ENCODE peak calls at places on chromosome 14, in six cellular contexts. One of them, this sample, is unnamed.

GRCh38 chr14:91755560-91755959 is 23.7 kb upstream of the CATSPERB start:
- DNase-seq in A549: peak; percentile 74
- DNase-seq in heart left ventricle: no peak
- DNase-seq in body of pancreas: no peak
- DNase-seq in Peyer's patch: no peak
- DNase-seq in gastrocnemius medialis: no peak
- DNase-seq in this sample: no peak

GRCh38 chr14:65414961-65415589 is 2.5 kb downstream of the FUT8 start:
- DNase-seq in A549: peak; percentile 29
- DNase-seq in heart left ventricle: no peak
- DNase-seq in body of pancreas: no peak
- DNase-seq in Peyer's patch: no peak
- DNase-seq in gastrocnemius medialis: no peak
- DNase-seq in this sample: no peak

GRCh38 chr14:51931308-51931707 is 58.0 kb upstream of the RTRAF start:
- DNase-seq in A549: no peak
- DNase-seq in heart left ventricle: no peak
- DNase-seq in body of pancreas: no peak
- DNase-seq in Peyer's patch: no peak
- DNase-seq in gastrocnemius medialis: no peak
- DNase-seq in this sample: no peak

GRCh38 chr14:23531391-23531790 is 20.2 kb downstream of the ZFHX2 start:
- DNase-seq in A549: no peak
- DNase-seq in heart left ventricle: no peak
- DNase-seq in body of pancreas: no peak
- DNase-seq in Peyer's patch: no peak
- DNase-seq in gastrocnemius medialis: no peak
- DNase-seq in this sample: no peak

GRCh38 chr14:104802120-104802912 is 1.4 kb downstream of the ZBTB42 start:
- DNase-seq in A549: no peak
- DNase-seq in heart left ventricle: no peak
- DNase-seq in body of pancreas: no peak
- DNase-seq in Peyer's patch: no peak
- DNase-seq in gastrocnemius medialis: no peak
- DNase-seq in this sample: no peak

GRCh38 chr14:74140374-74140850 is 55.7 kb downstream of the LIN52 start:
- DNase-seq in A549: no peak
- DNase-seq in heart left ventricle: peak; percentile 88
- DNase-seq in body of pancreas: peak; percentile 26
- DNase-seq in Peyer's patch: peak; percentile 86
- DNase-seq in gastrocnemius medialis: peak; percentile 78
- DNase-seq in this sample: peak; percentile 83

GRCh38 chr14:105430042-105430441 is 10.4 kb downstream of the MTA1 start:
- DNase-seq in A549: no peak
- DNase-seq in heart left ventricle: no peak
- DNase-seq in body of pancreas: no peak
- DNase-seq in Peyer's patch: no peak
- DNase-seq in gastrocnemius medialis: no peak
- DNase-seq in this sample: no peak

GRCh38 chr14:98143566-98143965 is 1128.4 kb downstream of the BCL11B start:
- DNase-seq in A549: no peak
- DNase-seq in heart left ventricle: no peak
- DNase-seq in body of pancreas: no peak
- DNase-seq in Peyer's patch: no peak
- DNase-seq in gastrocnemius medialis: no peak
- DNase-seq in this sample: no peak

GRCh38 chr14:78319826-78320635 is 149.9 kb downstream of the NRXN3 start:
- DNase-seq in A549: no peak
- DNase-seq in heart left ventricle: no peak
- DNase-seq in body of pancreas: no peak
- DNase-seq in Peyer's patch: no peak
- DNase-seq in gastrocnemius medialis: no peak
- DNase-seq in this sample: no peak

GRCh38 chr14:55782166-55782565 is 202.2 kb downstream of the KTN1 start:
- DNase-seq in A549: no peak
- DNase-seq in heart left ventricle: no peak
- DNase-seq in body of pancreas: no peak
- DNase-seq in Peyer's patch: no peak
- DNase-seq in gastrocnemius medialis: no peak
- DNase-seq in this sample: no peak

GRCh38 chr14:21001218-21001617 is 2.1 kb downstream of the SLC39A2 start:
- DNase-seq in A549: no peak
- DNase-seq in heart left ventricle: no peak
- DNase-seq in body of pancreas: no peak
- DNase-seq in Peyer's patch: no peak
- DNase-seq in gastrocnemius medialis: no peak
- DNase-seq in this sample: no peak

GRCh38 chr14:36684946-36685345 is 23.3 kb downstream of the PAX9 start:
- DNase-seq in A549: no peak
- DNase-seq in heart left ventricle: no peak
- DNase-seq in body of pancreas: no peak
- DNase-seq in Peyer's patch: no peak
- DNase-seq in gastrocnemius medialis: no peak
- DNase-seq in this sample: no peak

GRCh38 chr14:98955741-98956070 is 316.3 kb downstream of the BCL11B start:
- DNase-seq in A549: no peak
- DNase-seq in heart left ventricle: no peak
- DNase-seq in body of pancreas: no peak
- DNase-seq in Peyer's patch: no peak
- DNase-seq in gastrocnemius medialis: no peak
- DNase-seq in this sample: no peak

GRCh38 chr14:68401855-68402254 is 391.0 kb downstream of the ZFP36L1 start:
- DNase-seq in A549: no peak
- DNase-seq in heart left ventricle: no peak
- DNase-seq in body of pancreas: no peak
- DNase-seq in Peyer's patch: no peak
- DNase-seq in gastrocnemius medialis: no peak
- DNase-seq in this sample: no peak

GRCh38 chr14:90644882-90645281 is 171.3 kb downstream of the TTC7B start:
- DNase-seq in A549: no peak
- DNase-seq in heart left ventricle: peak; percentile 74
- DNase-seq in body of pancreas: peak; percentile 27
- DNase-seq in Peyer's patch: no peak
- DNase-seq in gastrocnemius medialis: peak; percentile 40
- DNase-seq in this sample: no peak

GRCh38 chr14:100602621-100603020 is 15.4 kb upstream of the BEGAIN start:
- DNase-seq in A549: no peak
- DNase-seq in heart left ventricle: no peak
- DNase-seq in body of pancreas: no peak
- DNase-seq in Peyer's patch: no peak
- DNase-seq in gastrocnemius medialis: no peak
- DNase-seq in this sample: no peak
- TF ChIP-seq POLR2A in A549: no peak
- TF ChIP-seq POLR2A in heart left ventricle: no peak
- TF ChIP-seq POLR2A in body of pancreas: no peak
- TF ChIP-seq POLR2A in Peyer's patch: no peak
- TF ChIP-seq POLR2A in gastrocnemius medialis: no peak
- TF ChIP-seq POLR2A in this sample: no peak

DNA sequence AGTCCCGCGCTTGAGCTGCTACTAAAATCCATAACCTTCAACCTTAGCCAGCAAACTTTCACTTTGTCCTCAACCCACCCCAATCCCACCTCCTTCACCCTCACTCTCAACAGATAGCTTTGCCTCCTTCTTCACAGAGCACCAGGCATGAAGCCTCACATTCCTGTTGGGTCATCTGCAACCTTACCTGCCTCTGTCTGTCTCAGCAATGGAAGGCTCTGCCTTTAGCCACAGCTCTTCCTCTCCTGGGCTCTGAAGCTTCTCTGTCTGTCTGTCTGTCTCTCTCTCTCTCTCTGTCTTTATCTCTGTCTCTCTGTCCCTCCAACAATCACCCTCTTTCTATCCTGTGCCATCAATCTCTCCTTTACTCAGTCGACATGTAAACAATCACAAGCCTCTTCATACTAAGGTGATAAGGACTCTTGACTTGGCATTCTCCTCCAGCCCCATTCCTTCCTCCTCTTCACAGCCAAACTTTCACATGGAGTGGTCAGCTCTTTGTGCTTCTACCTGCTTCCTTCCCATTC is 220.8 kb downstream of the SPTSSA start:
- DNase-seq in A549: no peak
- DNase-seq in heart left ventricle: no peak
- DNase-seq in body of pancreas: no peak
- DNase-seq in Peyer's patch: no peak
- DNase-seq in gastrocnemius medialis: no peak
- DNase-seq in this sample: no peak
- H3K4me3 ChIP-seq in A549: no peak overlapping the region
- H3K4me3 ChIP-seq in heart left ventricle: no peak overlapping the region
- H3K4me3 ChIP-seq in body of pancreas: no peak overlapping the region
- H3K4me3 ChIP-seq in Peyer's patch: no peak overlapping the region
- H3K4me3 ChIP-seq in gastrocnemius medialis: no peak overlapping the region
- H3K4me3 ChIP-seq in this sample: no peak overlapping the region

GRCh38 chr14:72524230-72524629 is 369.7 kb downstream of the DPF3 start:
- DNase-seq in A549: no peak
- DNase-seq in heart left ventricle: no peak
- DNase-seq in body of pancreas: no peak
- DNase-seq in Peyer's patch: no peak
- DNase-seq in gastrocnemius medialis: no peak
- DNase-seq in this sample: no peak
- TF ChIP-seq CTCF in A549: no peak
- TF ChIP-seq CTCF in heart left ventricle: no peak
- TF ChIP-seq CTCF in body of pancreas: no peak
- TF ChIP-seq CTCF in Peyer's patch: no peak
- TF ChIP-seq CTCF in gastrocnemius medialis: no peak
- TF ChIP-seq CTCF in this sample: no peak

GRCh38 chr14:103517626-103518415 is 4.8 kb downstream of the CKB start:
- DNase-seq in A549: no peak
- DNase-seq in heart left ventricle: peak; percentile 27
- DNase-seq in body of pancreas: peak; percentile 44
- DNase-seq in Peyer's patch: no peak
- DNase-seq in gastrocnemius medialis: no peak
- DNase-seq in this sample: peak; percentile 64
- TF ChIP-seq POLR2A in A549: no peak
- TF ChIP-seq POLR2A in heart left ventricle: no peak
- TF ChIP-seq POLR2A in body of pancreas: no peak
- TF ChIP-seq POLR2A in Peyer's patch: no peak
- TF ChIP-seq POLR2A in gastrocnemius medialis: no peak
- TF ChIP-seq POLR2A in this sample: no peak

GRCh38 chr14:92923744-92924103 is 774 bp downstream of the CHGA start:
- DNase-seq in A549: no peak
- DNase-seq in heart left ventricle: no peak
- DNase-seq in body of pancreas: no peak
- DNase-seq in Peyer's patch: no peak
- DNase-seq in gastrocnemius medialis: no peak
- DNase-seq in this sample: no peak
- H3K4me3 ChIP-seq in A549: peak overlapping the region; percentile 61
- H3K4me3 ChIP-seq in heart left ventricle: no peak overlapping the region
- H3K4me3 ChIP-seq in body of pancreas: no peak overlapping the region
- H3K4me3 ChIP-seq in Peyer's patch: no peak overlapping the region
- H3K4me3 ChIP-seq in gastrocnemius medialis: no peak overlapping the region
- H3K4me3 ChIP-seq in this sample: no peak overlapping the region

DNA sequence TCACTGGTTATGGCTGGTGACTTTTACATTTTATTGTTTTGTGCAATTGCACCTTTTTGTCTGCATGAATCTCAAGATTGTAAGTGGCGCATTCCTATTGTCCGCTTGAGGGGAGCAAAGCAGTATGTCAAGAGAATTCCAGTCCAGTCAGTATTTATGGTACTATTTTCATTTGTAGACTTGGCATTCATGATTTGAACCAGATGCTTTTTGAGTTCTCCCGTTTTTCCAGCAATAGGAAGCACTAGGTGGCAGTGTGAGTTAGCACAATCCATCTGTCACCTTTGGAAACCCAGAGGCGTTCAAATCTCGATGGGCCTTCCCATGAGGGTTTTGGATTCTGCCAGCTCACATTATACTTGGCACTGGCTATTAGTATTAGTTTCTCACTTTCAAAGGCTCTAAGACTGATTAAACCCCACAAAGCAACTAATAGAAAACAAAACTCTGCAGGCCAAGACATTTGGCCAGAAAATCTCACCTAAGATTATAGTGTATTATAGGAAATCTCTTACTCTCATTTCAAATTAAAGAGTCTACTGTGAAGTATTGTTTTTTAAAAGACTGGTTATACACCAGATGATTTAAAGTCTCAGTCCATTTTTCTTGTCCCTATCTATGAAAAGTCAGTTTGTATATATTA is 2.2 kb downstream of the DACT1 start:
- DNase-seq in A549: peak; percentile 65
- DNase-seq in heart left ventricle: peak; percentile 47
- DNase-seq in body of pancreas: peak; percentile 30
- DNase-seq in Peyer's patch: peak; percentile 66
- DNase-seq in gastrocnemius medialis: no peak
- DNase-seq in this sample: no peak
- TF ChIP-seq CTCF in A549: peak; percentile 85
- TF ChIP-seq CTCF in heart left ventricle: peak; percentile 57
- TF ChIP-seq CTCF in body of pancreas: peak; percentile 62
- TF ChIP-seq CTCF in Peyer's patch: peak; percentile 76
- TF ChIP-seq CTCF in gastrocnemius medialis: peak; percentile 54
- TF ChIP-seq CTCF in this sample: peak; percentile 45

GRCh38 chr14:32939254-32940065 is 781 bp downstream of the NPAS3 start:
- DNase-seq in A549: no peak
- DNase-seq in heart left ventricle: peak; percentile 86
- DNase-seq in body of pancreas: peak; percentile 87
- DNase-seq in Peyer's patch: peak; percentile 66
- DNase-seq in gastrocnemius medialis: peak; percentile 63
- DNase-seq in this sample: peak; percentile 83
- TF ChIP-seq POLR2A in A549: no peak
- TF ChIP-seq POLR2A in heart left ventricle: no peak
- TF ChIP-seq POLR2A in body of pancreas: no peak
- TF ChIP-seq POLR2A in Peyer's patch: no peak
- TF ChIP-seq POLR2A in gastrocnemius medialis: no peak
- TF ChIP-seq POLR2A in this sample: no peak